ENCODE peak calls at places on chromosomes 5 and 9, in ten cellular contexts. T is mesothelial cell of epicardium, U is H9, G is WTC11, Z is kidney epithelial cell, F is fibroblast of lung, K is GM12865, C is AG09309, M is nephron progenitor cell, S is fibroblast of pulmonary artery. B is an unnamed sample.

GRCh38 chr9:18756712-18757125 is 276.3 kb downstream of the SAXO1 start:
- DNase-seq in F (no peak), K (peak), S (no peak), M (no peak), U (no peak), G (no peak), T (no peak), C (no peak), Z (no peak), B (no peak)

GRCh38 chr5:67677422-67677970 is 480.9 kb upstream of the CD180 start:
- DNase-seq in F (no peak), C (no peak), K (no peak), S (no peak), Z (no peak), T (no peak), M (peak), G (no peak), U (no peak), B (no peak)

GRCh38 chr5:158874814-158875213 is 224.9 kb downstream of the EBF1 start:
- DNase-seq in Z (no peak), F (no peak), G (no peak), K (peak), T (no peak), M (no peak), U (no peak), C (no peak), S (no peak), B (peak)

GRCh38 chr9:106992186-106992585 is 129.2 kb downstream of the ZNF462 start:
- DNase-seq in U (no peak), Z (no peak), T (no peak), M (no peak), G (no peak), C (no peak), K (no peak), S (no peak), F (no peak), B (no peak)

GRCh38 chr5:144547098-144547499 is 376.4 kb downstream of the KCTD16 start:
- DNase-seq in F (no peak), S (no peak), C (no peak), G (no peak), U (no peak), K (no peak), M (no peak), T (no peak), Z (no peak), B (no peak)

GRCh38 chr5:60597570-60597969 is 102.4 kb downstream of the DEPDC1B start:
- DNase-seq in K (peak), T (no peak), G (no peak), S (no peak), Z (no peak), C (no peak), U (no peak), M (no peak), F (no peak), B (peak)

GRCh38 chr9:21317956-21318923 is 13.1 kb upstream of the IFNA5 start:
- DNase-seq in C (no peak), G (peak), Z (no peak), K (peak), S (peak), F (peak), M (peak), T (no peak), U (no peak), B (peak)

GRCh38 chr9:100602302-100602930 is 24.5 kb downstream of the CAVIN4 start:
- DNase-seq in K (peak), F (peak), M (peak), U (peak), S (peak), G (peak), Z (peak), T (no peak), C (no peak), B (no peak)

GRCh38 chr9:125190371-125190801 is 783 bp upstream of the PPP6C start:
- DNase-seq in C (no peak), S (peak), T (no peak), G (no peak), K (peak), F (no peak), U (no peak), Z (no peak), M (peak), B (peak)

GRCh38 chr5:130335116-130335515 is 430.9 kb downstream of the CHSY3 start:
- DNase-seq in Z (no peak), G (no peak), U (no peak), F (peak), M (no peak), T (no peak), S (peak), K (no peak), C (no peak), B (no peak)

GRCh38 chr5:167244583-167244982 is 1046.9 kb upstream of the WWC1 start:
- DNase-seq in S (peak), U (peak), Z (no peak), M (peak), G (peak), T (no peak), C (no peak), K (no peak), F (no peak), B (no peak)

GRCh38 chr5:84085387-84086041 is 299.2 kb downstream of the EDIL3 start:
- DNase-seq in C (no peak), G (no peak), S (no peak), U (no peak), T (no peak), Z (no peak), K (no peak), M (no peak), F (no peak), B (no peak)

GRCh38 chr5:74643160-74643562 is 2.6 kb upstream of the ENC1 start:
- DNase-seq in M (no peak), U (no peak), T (no peak), C (peak), F (peak), Z (peak), K (no peak), G (no peak), S (peak), B (no peak)

GRCh38 chr5:64947031-64947430 is 178.3 kb downstream of the CWC27 start:
- DNase-seq in K (no peak), Z (peak), M (no peak), C (no peak), S (peak), T (no peak), U (no peak), G (no peak), F (peak), B (no peak)

GRCh38 chr9:18331808-18332209 is 142.1 kb upstream of the ADAMTSL1 start:
- DNase-seq in M (no peak), T (no peak), C (no peak), U (no peak), S (peak), Z (no peak), F (peak), K (no peak), G (no peak), B (no peak)

GRCh38 chr5:44454002-44454401 is 64.8 kb upstream of the FGF10 start:
- DNase-seq in U (peak), Z (no peak), M (no peak), S (no peak), G (peak), T (no peak), K (no peak), F (no peak), C (no peak), B (no peak)

GRCh38 chr5:139652788-139653241 is 4.7 kb downstream of the CXXC5 start:
- DNase-seq in T (no peak), G (no peak), M (no peak), U (no peak), S (no peak), C (no peak), F (peak), K (peak), Z (no peak), B (peak)

GRCh38 chr5:126680215-126680817 is 79.6 kb downstream of the PHAX start:
- DNase-seq in F (peak), U (peak), T (no peak), Z (no peak), K (peak), C (peak), G (peak), M (peak), S (peak), B (no peak)

GRCh38 chr9:71663216-71663615 is 105.1 kb downstream of the CEMIP2 start:
- DNase-seq in T (no peak), Z (no peak), U (no peak), F (peak), M (no peak), G (no peak), K (no peak), S (peak), C (no peak), B (no peak)

GRCh38 chr9:17216011-17216410 is 81.2 kb downstream of the CNTLN start:
- DNase-seq in C (no peak), G (no peak), F (peak), S (no peak), K (no peak), U (no peak), M (no peak), Z (no peak), T (no peak), B (no peak)

GRCh38 chr9:17222932-17223331 is 88.1 kb downstream of the CNTLN start:
- DNase-seq in C (no peak), F (no peak), S (no peak), K (no peak), U (no peak), T (no peak), Z (no peak), M (no peak), G (no peak), B (no peak)

DNA sequence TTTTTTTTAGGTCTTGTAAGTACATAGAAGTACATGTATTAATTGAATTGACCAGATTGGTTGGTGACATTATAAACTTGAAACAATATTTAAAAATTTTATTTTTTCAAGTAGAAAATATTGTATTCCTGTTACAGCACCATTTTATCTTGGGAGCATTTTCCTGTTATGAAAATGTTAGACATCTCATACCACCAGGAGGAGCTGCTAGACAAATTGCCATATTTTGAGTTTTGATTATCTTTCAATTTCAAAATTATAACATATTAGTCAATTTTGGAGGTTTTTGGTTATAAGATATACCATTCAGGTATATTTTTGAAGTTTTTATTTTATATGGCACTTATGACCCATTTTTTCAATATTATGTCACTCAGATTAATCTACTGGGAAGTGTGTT is 84.4 kb downstream of the CNTLN start:
- DNase-seq in C (no peak), Z (no peak), T (no peak), F (peak), K (no peak), S (peak), U (no peak), G (no peak), M (no peak), B (no peak)
- TF ChIP-seq CTCF in C (peak), Z (no peak), T (peak), F (peak), K (no peak), S (peak), U (peak), G (no peak), M (no peak), B (no peak)

GRCh38 chr5:12662545-12663314 is 758.5 kb upstream of the CTNND2 start:
- DNase-seq in K (no peak), C (no peak), T (no peak), F (no peak), U (peak), G (peak), M (no peak), Z (no peak), S (no peak), B (no peak)

GRCh38 chr5:12672141-12672540 is 767.9 kb upstream of the CTNND2 start:
- DNase-seq in S (no peak), U (no peak), T (no peak), F (no peak), Z (no peak), C (no peak), M (no peak), G (no peak), K (no peak), B (no peak)

GRCh38 chr5:12669326-12669725 is 765.1 kb upstream of the CTNND2 start:
- DNase-seq in F (no peak), K (no peak), T (no peak), M (no peak), U (no peak), S (no peak), C (no peak), G (no peak), Z (no peak), B (no peak)

DNA sequence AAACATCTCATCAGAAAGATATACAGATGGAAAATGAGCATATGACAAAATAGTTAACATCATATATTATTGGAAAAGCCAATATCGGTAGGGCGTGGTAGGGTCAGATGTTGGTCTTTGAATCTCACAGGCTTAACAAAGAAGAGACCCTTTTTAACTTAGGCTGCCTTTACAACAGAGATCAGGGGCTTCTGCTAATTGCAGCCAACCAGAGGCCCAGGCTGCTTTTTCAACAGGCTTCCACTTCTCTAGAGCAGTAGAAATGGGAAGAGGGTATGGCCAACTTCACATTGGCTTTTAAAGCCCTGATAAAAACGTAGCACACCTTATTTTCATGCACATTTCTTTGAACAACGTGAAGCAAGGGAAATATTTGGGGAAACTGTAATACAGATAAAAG is 764.3 kb upstream of the CTNND2 start:
- DNase-seq in T (no peak), G (no peak), Z (no peak), M (no peak), C (no peak), F (no peak), U (no peak), K (no peak), S (no peak), B (no peak)
- TF ChIP-seq CTCF in T (no peak), G (no peak), Z (no peak), M (no peak), C (no peak), F (no peak), U (no peak), K (no peak), S (no peak), B (no peak)

DNA sequence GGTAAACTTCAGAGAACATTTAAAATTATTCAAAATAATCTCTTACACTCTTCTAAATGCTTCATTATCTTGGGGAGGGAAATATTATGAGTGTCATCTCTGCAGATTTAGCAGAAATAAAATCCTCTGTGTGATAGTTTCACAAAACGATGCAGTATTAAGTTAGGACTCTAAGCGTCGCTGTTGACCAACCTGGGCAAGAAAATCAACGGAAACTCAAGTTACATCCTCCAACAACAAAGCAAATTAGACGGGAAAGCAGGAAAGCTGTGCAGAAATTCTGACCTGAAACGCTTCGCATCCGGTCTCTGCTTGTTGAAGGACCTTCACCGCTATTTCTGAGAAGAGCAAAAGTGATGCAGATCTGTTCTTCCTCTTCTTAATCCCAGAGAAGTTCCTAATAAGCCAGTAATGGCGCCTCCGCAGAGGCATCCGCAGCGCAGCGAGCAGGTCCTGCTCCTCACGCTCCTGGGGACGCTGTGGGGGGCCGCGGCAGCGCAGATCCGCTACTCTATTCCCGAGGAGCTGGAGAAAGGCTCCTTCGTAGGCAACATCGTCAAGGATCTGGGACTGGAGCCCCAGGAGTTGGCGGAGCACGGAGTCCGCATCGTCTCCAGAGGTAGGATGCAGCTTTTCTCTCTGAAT is at the start of gene PCDHGA6:
- DNase-seq in G (no peak), T (no peak), K (no peak), U (no peak), M (no peak), S (peak), Z (no peak), F (peak), C (no peak), B (no peak)
- TF ChIP-seq CTCF in G (no peak), T (no peak), K (peak), U (peak), M (no peak), S (peak), Z (peak), F (peak), C (peak), B (peak)

GRCh38 chr5:110268283-110268682 is 458.2 kb downstream of the TMEM232 start:
- DNase-seq in T (no peak), C (no peak), S (no peak), Z (no peak), M (no peak), G (no peak), K (no peak), F (no peak), U (no peak), B (no peak)

GRCh38 chr5:110268985-110269384 is 457.5 kb downstream of the TMEM232 start:
- DNase-seq in S (no peak), K (peak), G (no peak), Z (no peak), F (no peak), C (no peak), T (no peak), U (no peak), M (no peak), B (no peak)

GRCh38 chr5:110269478-110270142 is 456.9 kb downstream of the TMEM232 start:
- DNase-seq in G (no peak), F (no peak), U (no peak), T (no peak), M (no peak), S (no peak), C (no peak), Z (no peak), K (no peak), B (no peak)

GRCh38 chr5:110265199-110265598 is 461.3 kb downstream of the TMEM232 start:
- DNase-seq in F (no peak), Z (no peak), C (no peak), T (no peak), U (no peak), G (no peak), M (no peak), K (no peak), S (no peak), B (no peak)

GRCh38 chr5:110267714-110268113 is 458.8 kb downstream of the TMEM232 start:
- DNase-seq in F (no peak), K (no peak), U (no peak), S (no peak), M (no peak), T (no peak), Z (no peak), G (no peak), C (no peak), B (no peak)
- TF ChIP-seq CTCF in F (no peak), K (no peak), U (peak), S (no peak), M (no peak), T (peak), Z (no peak), G (no peak), C (no peak), B (no peak)

GRCh38 chr9:109968332-109968657 is 188.3 kb downstream of the PALM2AKAP2 start:
- DNase-seq in U (no peak), T (no peak), K (peak), M (no peak), C (no peak), G (no peak), F (no peak), Z (no peak), S (no peak), B (no peak)

GRCh38 chr9:109967651-109968331 is 187.8 kb downstream of the PALM2AKAP2 start:
- DNase-seq in U (no peak), K (peak), C (no peak), G (no peak), M (no peak), S (no peak), Z (no peak), T (no peak), F (no peak), B (peak)

GRCh38 chr9:109966643-109967368 is 186.8 kb downstream of the PALM2AKAP2 start:
- DNase-seq in G (no peak), C (no peak), Z (no peak), T (no peak), S (no peak), U (no peak), F (no peak), M (no peak), K (peak), B (no peak)

GRCh38 chr9:109969559-109970237 is 189.7 kb downstream of the PALM2AKAP2 start:
- DNase-seq in F (no peak), K (no peak), U (no peak), M (no peak), S (peak), T (no peak), C (no peak), Z (no peak), G (no peak), B (no peak)

GRCh38 chr9:109968702-109969450 is 188.9 kb downstream of the PALM2AKAP2 start:
- DNase-seq in S (peak), C (no peak), G (peak), M (peak), Z (no peak), U (peak), F (no peak), K (peak), T (no peak), B (no peak)
- TF ChIP-seq CTCF in S (peak), C (peak), G (no peak), M (no peak), Z (peak), U (peak), F (peak), K (peak), T (no peak), B (no peak)